ENCODE peak calls at places on chromosomes 1 and 21, in five cellular contexts. S, A, T, N and K are unnamed samples.
A peak's percentile ranks its signal among the peaks of the same experiment; 100 is the strongest.

GRCh38 chr21:43716376-43717165 is 2.4 kb upstream of the PDXK start:
- DNase-seq in S (no peak), T (no peak), A (peak; percentile 69), N (no peak), K (peak; percentile 66)

GRCh38 chr1:231719485-231720183 is 93.0 kb downstream of the DISC1 start:
- DNase-seq in N (no peak), A (no peak), T (no peak), S (no peak), K (no peak)

GRCh38 chr21:42447732-42448131 is 44.0 kb downstream of the UBASH3A start:
- DNase-seq in N (no peak), T (no peak), A (no peak), S (no peak), K (no peak)

GRCh38 chr1:89821322-89822108 is 683 bp downstream of the LRRC8D start:
- DNase-seq in N (peak; percentile 34), S (no peak), A (peak; percentile 85), T (no peak), K (peak; percentile 29)

GRCh38 chr1:145893306-145894055 is 7.8 kb upstream of the ANKRD35 start:
- DNase-seq in T (no peak), A (no peak), S (no peak), N (no peak), K (no peak)

GRCh38 chr1:97630281-97630680 is 290.6 kb downstream of the DPYD start:
- DNase-seq in T (no peak), A (no peak), N (no peak), S (no peak), K (no peak)

GRCh38 chr1:248136811-248137210 is 8.1 kb upstream of the OR2M5 start:
- DNase-seq in T (no peak), A (no peak), S (no peak), N (no peak), K (no peak)

GRCh38 chr1:226660410-226661182 is 78.5 kb downstream of the ITPKB start:
- DNase-seq in S (no peak), N (no peak), T (no peak), A (no peak), K (no peak)